ENCODE peak calls at places on chromosome 18, in seven cellular contexts. C is neuronal stem cell, G is IMR-90, N is mesenchymal stem cell, H is H9, D is mesendoderm, O is trophoblast cell. S is an unnamed sample.

GRCh38 chr18:78528437-78529228 is 451.0 kb upstream of the SALL3 start:
- DNase-seq in C (no peak), G (no peak), N (no peak), H (no peak), D (no peak), O (no peak), S (no peak)

GRCh38 chr18:48740846-48741485 is 202.1 kb downstream of the CTIF start:
- DNase-seq in C (no peak), G (no peak), N (no peak), H (no peak), D (no peak), O (no peak), S (no peak)

GRCh38 chr18:73462092-73462491 is 594.3 kb upstream of the NETO1 start:
- DNase-seq in C (no peak), G (peak), N (no peak), H (no peak), D (no peak), O (no peak), S (no peak)

GRCh38 chr18:46397174-46397573 is 259.8 kb downstream of the LOXHD1 start:
- DNase-seq in C (no peak), G (no peak), N (no peak), H (no peak), D (peak), O (no peak), S (no peak)

GRCh38 chr18:23238152-23238531 is 102.9 kb downstream of the CABLES1 start:
- DNase-seq in C (no peak), G (peak), N (peak), H (no peak), D (no peak), O (no peak), S (no peak)

GRCh38 chr18:72342933-72343332 is 201.2 kb downstream of the CBLN2 start:
- DNase-seq in C (no peak), G (no peak), N (no peak), H (no peak), D (no peak), O (no peak), S (no peak)

GRCh38 chr18:3074094-3074493 is 61.1 kb upstream of the LPIN2 start:
- DNase-seq in C (no peak), G (no peak), N (no peak), H (no peak), D (no peak), O (no peak), S (no peak)

GRCh38 chr18:61635901-61636528 is 256.8 kb downstream of the RNF152 start:
- DNase-seq in C (peak), G (peak), N (peak), H (peak), D (peak), O (peak), S (peak)

GRCh38 chr18:37537868-37538525 is 27.6 kb downstream of the CELF4 start:
- DNase-seq in C (peak), G (peak), N (peak), H (peak), D (peak), O (peak), S (no peak)

GRCh38 chr18:22032392-22032961 is 136.9 kb upstream of the GATA6 start:
- DNase-seq in C (peak), G (peak), N (peak), H (no peak), D (peak), O (peak), S (no peak)

GRCh38 chr18:58851874-58852273 is 12.8 kb upstream of the ZNF532 start:
- DNase-seq in C (no peak), G (no peak), N (no peak), H (no peak), D (peak), O (no peak), S (no peak)

GRCh38 chr18:57997820-57998219 is 46.2 kb upstream of the NEDD4L start:
- DNase-seq in C (peak), G (no peak), N (no peak), H (no peak), D (peak), O (no peak), S (no peak)

GRCh38 chr18:10504723-10505122 is 21.1 kb upstream of the NAPG start:
- DNase-seq in C (no peak), G (no peak), N (no peak), H (no peak), D (no peak), O (no peak), S (no peak)

GRCh38 chr18:48819781-48820482 is 130.8 kb downstream of the SMAD7 start:
- DNase-seq in C (no peak), G (no peak), N (no peak), H (peak), D (no peak), O (no peak), S (peak)

GRCh38 chr18:45423664-45424063 is 191.6 kb upstream of the SLC14A2 start:
- DNase-seq in C (no peak), G (no peak), N (no peak), H (no peak), D (no peak), O (no peak), S (no peak)

GRCh38 chr18:47109049-47109448 is 41.3 kb downstream of the HDHD2 start:
- DNase-seq in C (no peak), G (no peak), N (no peak), H (peak), D (no peak), O (no peak), S (no peak)

GRCh38 chr18:13139885-13140450 is 78.6 kb upstream of the LDLRAD4 start:
- DNase-seq in C (no peak), G (no peak), N (no peak), H (no peak), D (no peak), O (no peak), S (no peak)

GRCh38 chr18:73446502-73446901 is 578.7 kb upstream of the NETO1 start:
- DNase-seq in C (no peak), G (no peak), N (no peak), H (no peak), D (no peak), O (no peak), S (no peak)

GRCh38 chr18:49949991-49950395 is 136.7 kb upstream of the ACAA2 start:
- DNase-seq in C (no peak), G (no peak), N (no peak), H (no peak), D (no peak), O (no peak), S (no peak)

GRCh38 chr18:49959176-49959575 is 145.8 kb upstream of the ACAA2 start:
- DNase-seq in C (no peak), G (no peak), N (no peak), H (no peak), D (peak), O (no peak), S (no peak)

GRCh38 chr18:3526421-3527354 is 76.7 kb downstream of the TGIF1 start:
- DNase-seq in C (peak), G (peak), N (peak), H (no peak), D (peak), O (peak), S (no peak)

GRCh38 chr18:12520442-12520992 is 112.8 kb downstream of the PRELID3A start:
- DNase-seq in C (peak), G (peak), N (peak), H (no peak), D (no peak), O (no peak), S (no peak)

GRCh38 chr18:32772580-32773186 is at the start of gene KLHL14:
- DNase-seq in C (no peak), G (no peak), N (peak), H (no peak), D (peak), O (no peak), S (no peak)

GRCh38 chr18:48296581-48296980 is 112.6 kb downstream of the ZBTB7C start:
- DNase-seq in C (no peak), G (no peak), N (no peak), H (no peak), D (no peak), O (no peak), S (no peak)

GRCh38 chr18:37179384-37179783 is 350.5 kb downstream of the KIAA1328 start:
- DNase-seq in C (no peak), G (no peak), N (no peak), H (no peak), D (no peak), O (no peak), S (no peak)

GRCh38 chr18:48599391-48599790 is 60.6 kb downstream of the CTIF start:
- DNase-seq in C (no peak), G (peak), N (no peak), H (no peak), D (no peak), O (no peak), S (no peak)

GRCh38 chr18:22739789-22740188 is 193.3 kb upstream of the RBBP8 start:
- DNase-seq in C (no peak), G (no peak), N (no peak), H (no peak), D (no peak), O (no peak), S (no peak)

GRCh38 chr18:42192251-42193248 is 237.5 kb downstream of the PIK3C3 start:
- DNase-seq in C (no peak), G (no peak), N (peak), H (no peak), D (no peak), O (peak), S (no peak)

GRCh38 chr18:8948471-8949149 is 153.9 kb upstream of the NDUFV2 start:
- DNase-seq in C (no peak), G (peak), N (peak), H (no peak), D (peak), O (peak), S (no peak)

GRCh38 chr18:4068552-4069158 is 386.5 kb downstream of the DLGAP1 start:
- DNase-seq in C (peak), G (peak), N (peak), H (peak), D (peak), O (peak), S (peak)

GRCh38 chr18:48132993-48133674 is 202.7 kb upstream of the SMAD2 start:
- DNase-seq in C (no peak), G (no peak), N (no peak), H (no peak), D (no peak), O (no peak), S (no peak)

GRCh38 chr18:12460874-12461273 is 53.1 kb downstream of the PRELID3A start:
- DNase-seq in C (no peak), G (peak), N (peak), H (no peak), D (no peak), O (no peak), S (no peak)

GRCh38 chr18:47997338-47997780 is 66.9 kb upstream of the SMAD2 start:
- DNase-seq in C (peak), G (no peak), N (no peak), H (peak), D (peak), O (peak), S (peak)

GRCh38 chr18:773980-774624 is 37.9 kb downstream of the YES1 start:
- DNase-seq in C (no peak), G (no peak), N (no peak), H (no peak), D (no peak), O (no peak), S (no peak)

GRCh38 chr18:73414069-73414468 is 546.3 kb upstream of the NETO1 start:
- DNase-seq in C (no peak), G (no peak), N (no peak), H (no peak), D (no peak), O (no peak), S (no peak)

GRCh38 chr18:27541293-27541692 is 356.2 kb upstream of the CHST9 start:
- DNase-seq in C (no peak), G (no peak), N (no peak), H (no peak), D (no peak), O (no peak), S (no peak)

GRCh38 chr18:31549416-31549815 is 42.3 kb upstream of the TTR start:
- DNase-seq in C (no peak), G (no peak), N (no peak), H (no peak), D (no peak), O (no peak), S (no peak)

DNA sequence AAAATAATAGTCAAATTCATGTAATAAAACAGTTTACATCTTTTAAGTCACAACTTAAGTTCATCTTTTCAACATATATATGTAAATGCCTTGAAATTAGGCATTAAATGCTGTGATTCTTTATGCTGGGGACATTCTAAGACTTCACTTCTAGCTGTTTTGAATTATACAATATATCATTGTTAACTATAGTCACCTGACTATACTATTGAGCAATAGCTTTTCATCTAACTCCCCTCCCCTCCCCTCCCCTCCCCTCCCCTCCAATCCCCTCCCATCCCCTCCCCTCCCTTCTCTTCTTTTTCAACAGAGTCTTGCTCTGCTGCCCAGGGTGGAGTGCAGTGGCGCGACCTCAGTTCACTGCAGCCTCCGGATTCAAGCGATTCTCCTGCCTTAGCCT is 16.2 kb downstream of the GALNT1 start:
- DNase-seq in C (no peak), G (no peak), N (no peak), H (no peak), D (no peak), O (no peak), S (no peak)
- H2BK5ac ChIP-seq in C (no peak), G (no peak), N (no peak), H (no peak), D (no peak), O (no peak), S (no peak)

GRCh38 chr18:70291295-70291574 is 2.4 kb downstream of the SOCS6 start:
- DNase-seq in C (no peak), G (no peak), N (no peak), H (no peak), D (no peak), O (no peak), S (no peak)
- H3K9ac ChIP-seq in C (no peak), G (no peak), N (peak), H (no peak), D (no peak), O (no peak), S (no peak)

DNA sequence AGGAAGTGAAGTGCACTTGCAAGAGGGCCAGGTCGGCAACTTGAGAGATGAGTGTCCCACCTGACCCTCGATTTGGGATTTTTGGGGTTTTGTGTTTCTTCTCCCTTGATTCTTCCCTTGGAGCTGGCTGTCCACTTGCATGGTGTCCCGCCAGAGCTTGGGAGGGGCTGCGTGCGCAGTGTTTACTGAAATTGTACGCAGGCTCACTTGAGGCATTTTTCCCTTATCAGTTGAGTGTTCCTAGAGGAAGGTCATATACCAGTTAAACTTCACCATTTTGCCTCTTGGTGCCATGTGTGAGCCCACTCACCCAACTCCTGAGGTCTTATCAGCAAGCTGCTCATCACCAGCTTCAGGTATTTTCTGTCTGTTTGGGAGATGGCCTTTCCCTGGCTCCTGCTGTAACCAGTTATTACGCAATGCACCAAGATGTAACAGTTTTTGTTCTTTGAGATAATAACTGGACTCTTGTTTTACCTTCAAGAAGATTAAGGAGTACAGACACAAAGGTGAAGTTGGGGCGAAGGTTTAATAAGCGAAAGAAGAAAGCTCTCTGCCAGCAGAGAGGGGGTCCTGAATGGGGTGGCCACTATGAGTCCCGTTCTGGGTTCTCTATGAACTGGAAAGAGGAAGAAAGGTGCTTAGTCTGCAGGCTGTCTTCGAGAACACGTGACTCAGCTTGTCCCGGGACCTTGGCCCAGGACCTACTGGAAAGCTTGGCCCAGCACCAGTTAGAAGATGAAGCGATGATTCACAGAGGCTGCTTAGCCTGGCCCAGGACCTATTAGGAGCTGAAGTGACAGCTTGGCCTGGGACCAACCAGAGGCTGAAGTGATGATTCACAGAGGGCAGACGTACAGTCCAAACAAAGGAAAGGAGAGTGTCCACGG is 21.5 kb upstream of the TXNL4A start:
- DNase-seq in C (no peak), G (peak), N (peak), H (no peak), D (no peak), O (no peak), S (no peak)
- H2BK5ac ChIP-seq in C (no peak), G (no peak), N (no peak), H (no peak), D (no peak), O (no peak), S (no peak)

GRCh38 chr18:62976227-62976626 is 260.9 kb downstream of the PHLPP1 start:
- DNase-seq in C (no peak), G (no peak), N (no peak), H (no peak), D (no peak), O (no peak), S (no peak)
- H3K9ac ChIP-seq in C (no peak), G (no peak), N (no peak), H (no peak), D (no peak), O (no peak), S (no peak)

GRCh38 chr18:7390731-7391492 is 160.0 kb downstream of the LRRC30 start:
- DNase-seq in C (no peak), G (no peak), N (no peak), H (no peak), D (no peak), O (no peak), S (no peak)

GRCh38 chr18:7394041-7394440 is 163.2 kb downstream of the LRRC30 start:
- DNase-seq in C (no peak), G (no peak), N (no peak), H (no peak), D (no peak), O (no peak), S (no peak)

GRCh38 chr18:7393080-7393479 is 162.2 kb downstream of the LRRC30 start:
- DNase-seq in C (no peak), G (no peak), N (no peak), H (no peak), D (no peak), O (no peak), S (no peak)

DNA sequence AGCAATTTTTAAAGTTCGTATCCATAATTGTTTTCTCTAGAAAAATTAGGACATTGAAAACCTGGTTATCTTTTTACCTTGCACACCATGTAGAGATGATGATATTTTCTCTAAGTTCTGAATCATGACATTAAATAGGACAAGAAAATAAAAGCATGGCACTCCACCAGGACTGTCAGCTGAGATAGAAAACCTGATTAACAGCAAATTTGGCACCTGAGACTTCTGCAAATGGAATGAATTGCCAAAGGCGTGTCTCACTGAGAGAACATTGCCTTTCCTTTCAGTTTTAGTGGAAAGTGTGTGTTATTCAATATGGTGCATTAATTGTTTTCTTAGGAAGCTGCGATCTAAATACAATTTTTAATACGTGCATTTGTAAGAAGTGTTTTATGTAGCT is 164.7 kb downstream of the LRRC30 start:
- DNase-seq in C (no peak), G (no peak), N (no peak), H (no peak), D (no peak), O (no peak), S (no peak)
- H2BK5ac ChIP-seq in C (no peak), G (no peak), N (no peak), H (no peak), D (no peak), O (no peak), S (no peak)

GRCh38 chr18:24396082-24396623 is 1.5 kb downstream of the OSBPL1A start:
- DNase-seq in C (no peak), G (peak), N (no peak), H (no peak), D (no peak), O (no peak), S (no peak)

GRCh38 chr18:24398515-24398914 is 891 bp upstream of the OSBPL1A start:
- DNase-seq in C (no peak), G (peak), N (peak), H (peak), D (peak), O (no peak), S (no peak)

GRCh38 chr18:24397131-24397693 is 412 bp downstream of the OSBPL1A start:
- DNase-seq in C (no peak), G (peak), N (peak), H (no peak), D (peak), O (peak), S (no peak)

GRCh38 chr18:24395049-24395780 is 2.4 kb downstream of the OSBPL1A start:
- DNase-seq in C (no peak), G (peak), N (peak), H (no peak), D (no peak), O (no peak), S (no peak)

GRCh38 chr18:24397694-24398365 is at the start of gene OSBPL1A:
- DNase-seq in C (peak), G (peak), N (peak), H (peak), D (peak), O (peak), S (peak)
- H3K9ac ChIP-seq in C (peak), G (peak), N (peak), H (peak), D (peak), O (peak), S (peak)